ENCODE peak calls at places on chromosomes 16 and 17, in seven cellular contexts. One of them, this sample, is unnamed.
A peak's percentile ranks its signal among the peaks of the same experiment; 100 is the strongest.

GRCh38 chr16:55444754-55445485 is 34.1 kb upstream of the MMP2 start:
- DNase-seq in K562: no peak
- DNase-seq in cardiac muscle cell: peak; percentile 31
- DNase-seq in prostate gland: no peak
- DNase-seq in A549: no peak
- DNase-seq in psoas muscle: peak; percentile 30
- DNase-seq in HCT116: no peak
- DNase-seq in this sample: no peak

GRCh38 chr16:85826686-85827247 is 27.3 kb downstream of the COX4I1 start:
- DNase-seq in K562: no peak
- DNase-seq in cardiac muscle cell: no peak
- DNase-seq in prostate gland: no peak
- DNase-seq in A549: no peak
- DNase-seq in psoas muscle: no peak
- DNase-seq in HCT116: no peak
- DNase-seq in this sample: no peak

GRCh38 chr17:31585280-31585630 is 193.8 kb downstream of the RAB11FIP4 start:
- DNase-seq in K562: no peak
- DNase-seq in cardiac muscle cell: no peak
- DNase-seq in prostate gland: no peak
- DNase-seq in A549: no peak
- DNase-seq in psoas muscle: no peak
- DNase-seq in HCT116: no peak
- DNase-seq in this sample: no peak

GRCh38 chr16:85878875-85879274 is 20.1 kb upstream of the IRF8 start:
- DNase-seq in K562: no peak
- DNase-seq in cardiac muscle cell: no peak
- DNase-seq in prostate gland: no peak
- DNase-seq in A549: peak; percentile 21
- DNase-seq in psoas muscle: no peak
- DNase-seq in HCT116: no peak
- DNase-seq in this sample: peak; percentile 14

GRCh38 chr16:86015606-86016005 is 116.6 kb downstream of the IRF8 start:
- DNase-seq in K562: no peak
- DNase-seq in cardiac muscle cell: no peak
- DNase-seq in prostate gland: no peak
- DNase-seq in A549: no peak
- DNase-seq in psoas muscle: no peak
- DNase-seq in HCT116: no peak
- DNase-seq in this sample: no peak

GRCh38 chr16:4882633-4883285 is 35.5 kb downstream of the UBN1 start:
- DNase-seq in K562: no peak
- DNase-seq in cardiac muscle cell: peak; percentile 63
- DNase-seq in prostate gland: peak; percentile 67
- DNase-seq in A549: no peak
- DNase-seq in psoas muscle: no peak
- DNase-seq in HCT116: peak; percentile 92
- DNase-seq in this sample: peak; percentile 77

GRCh38 chr17:55320594-55321506 is 56.1 kb downstream of the HLF start:
- DNase-seq in K562: no peak
- DNase-seq in cardiac muscle cell: no peak
- DNase-seq in prostate gland: peak; percentile 95
- DNase-seq in A549: no peak
- DNase-seq in psoas muscle: peak; percentile 35
- DNase-seq in HCT116: no peak
- DNase-seq in this sample: peak; percentile 79

GRCh38 chr16:79061199-79061598 is 539.3 kb downstream of the MAF start:
- DNase-seq in K562: no peak
- DNase-seq in cardiac muscle cell: no peak
- DNase-seq in prostate gland: no peak
- DNase-seq in A549: no peak
- DNase-seq in psoas muscle: no peak
- DNase-seq in HCT116: no peak
- DNase-seq in this sample: peak; percentile 6

GRCh38 chr17:1992541-1992940 is 32.6 kb downstream of the RTN4RL1 start:
- DNase-seq in K562: no peak
- DNase-seq in cardiac muscle cell: no peak
- DNase-seq in prostate gland: no peak
- DNase-seq in A549: no peak
- DNase-seq in psoas muscle: no peak
- DNase-seq in HCT116: no peak
- DNase-seq in this sample: no peak

GRCh38 chr17:73101031-73101430 is 8.5 kb upstream of the SLC39A11 start:
- DNase-seq in K562: no peak
- DNase-seq in cardiac muscle cell: no peak
- DNase-seq in prostate gland: no peak
- DNase-seq in A549: no peak
- DNase-seq in psoas muscle: no peak
- DNase-seq in HCT116: no peak
- DNase-seq in this sample: no peak

GRCh38 chr17:33012522-33013033 is 20.9 kb downstream of the SPACA3 start:
- DNase-seq in K562: peak; percentile 39
- DNase-seq in cardiac muscle cell: no peak
- DNase-seq in prostate gland: no peak
- DNase-seq in A549: peak; percentile 84
- DNase-seq in psoas muscle: no peak
- DNase-seq in HCT116: no peak
- DNase-seq in this sample: peak; percentile 84

GRCh38 chr17:2123467-2124251 is 68.8 kb downstream of the HIC1 start:
- DNase-seq in K562: no peak
- DNase-seq in cardiac muscle cell: no peak
- DNase-seq in prostate gland: no peak
- DNase-seq in A549: no peak
- DNase-seq in psoas muscle: no peak
- DNase-seq in HCT116: no peak
- DNase-seq in this sample: no peak

GRCh38 chr17:879546-879945 is 97.4 kb downstream of the MRM3 start:
- DNase-seq in K562: peak; percentile 58
- DNase-seq in cardiac muscle cell: peak; percentile 82
- DNase-seq in prostate gland: peak; percentile 91
- DNase-seq in A549: peak; percentile 85
- DNase-seq in psoas muscle: peak; percentile 78
- DNase-seq in HCT116: peak; percentile 89
- DNase-seq in this sample: peak; percentile 94

GRCh38 chr17:56913000-56913866 is 616 bp downstream of the TRIM25 start:
- DNase-seq in K562: peak; percentile 36
- DNase-seq in cardiac muscle cell: peak; percentile 24
- DNase-seq in prostate gland: peak; percentile 13
- DNase-seq in A549: no peak
- DNase-seq in psoas muscle: peak; percentile 32
- DNase-seq in HCT116: no peak
- DNase-seq in this sample: no peak

GRCh38 chr16:15049581-15050180 is 6.2 kb downstream of the NTAN1 start:
- DNase-seq in K562: no peak
- DNase-seq in cardiac muscle cell: no peak
- DNase-seq in prostate gland: no peak
- DNase-seq in A549: no peak
- DNase-seq in psoas muscle: no peak
- DNase-seq in HCT116: no peak
- DNase-seq in this sample: no peak

GRCh38 chr16:88651276-88651988 is 579 bp upstream of the CYBA start:
- DNase-seq in K562: peak; percentile 79
- DNase-seq in cardiac muscle cell: no peak
- DNase-seq in prostate gland: no peak
- DNase-seq in A549: peak; percentile 48
- DNase-seq in psoas muscle: peak; percentile 57
- DNase-seq in HCT116: peak; percentile 72
- DNase-seq in this sample: no peak

GRCh38 chr16:57131351-57131970 is 39.1 kb downstream of the CPNE2 start:
- DNase-seq in K562: no peak
- DNase-seq in cardiac muscle cell: no peak
- DNase-seq in prostate gland: no peak
- DNase-seq in A549: no peak
- DNase-seq in psoas muscle: no peak
- DNase-seq in HCT116: no peak
- DNase-seq in this sample: no peak

GRCh38 chr17:58156839-58157803 is 8.9 kb downstream of the OR4D1 start:
- DNase-seq in K562: peak; percentile 18
- DNase-seq in cardiac muscle cell: peak; percentile 65
- DNase-seq in prostate gland: no peak
- DNase-seq in A549: peak; percentile 50
- DNase-seq in psoas muscle: peak; percentile 25
- DNase-seq in HCT116: no peak
- DNase-seq in this sample: no peak

GRCh38 chr16:82660078-82660645 is 33.4 kb downstream of the CDH13 start:
- DNase-seq in K562: no peak
- DNase-seq in cardiac muscle cell: no peak
- DNase-seq in prostate gland: no peak
- DNase-seq in A549: no peak
- DNase-seq in psoas muscle: peak; percentile 72
- DNase-seq in HCT116: no peak
- DNase-seq in this sample: peak; percentile 76

GRCh38 chr16:82658796-82659195 is 32.0 kb downstream of the CDH13 start:
- DNase-seq in K562: no peak
- DNase-seq in cardiac muscle cell: no peak
- DNase-seq in prostate gland: no peak
- DNase-seq in A549: no peak
- DNase-seq in psoas muscle: no peak
- DNase-seq in HCT116: no peak
- DNase-seq in this sample: no peak

GRCh38 chr16:82655720-82656500 is 29.1 kb downstream of the CDH13 start:
- DNase-seq in K562: no peak
- DNase-seq in cardiac muscle cell: no peak
- DNase-seq in prostate gland: no peak
- DNase-seq in A549: no peak
- DNase-seq in psoas muscle: no peak
- DNase-seq in HCT116: no peak
- DNase-seq in this sample: no peak

GRCh38 chr16:82657239-82657638 is 30.5 kb downstream of the CDH13 start:
- DNase-seq in K562: no peak
- DNase-seq in cardiac muscle cell: no peak
- DNase-seq in prostate gland: no peak
- DNase-seq in A549: no peak
- DNase-seq in psoas muscle: no peak
- DNase-seq in HCT116: no peak
- DNase-seq in this sample: no peak

DNA sequence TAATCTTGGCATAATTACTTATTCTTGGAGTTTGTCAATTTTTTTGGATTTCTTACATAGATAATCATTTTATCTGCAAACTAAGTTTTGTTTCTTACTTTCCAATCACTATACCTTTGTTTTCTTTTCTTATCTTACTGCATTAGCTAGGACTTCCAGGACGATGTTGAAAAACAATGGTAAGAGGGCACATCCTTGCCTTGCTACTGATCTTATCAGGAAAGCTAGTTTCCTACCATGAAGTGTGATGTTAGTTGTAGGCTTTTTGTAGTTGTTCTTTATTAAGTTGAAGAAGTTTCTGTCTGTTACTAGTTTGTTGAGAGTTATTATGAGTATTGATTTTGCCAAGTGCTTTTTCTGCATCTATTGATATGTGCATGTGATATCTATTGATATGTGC is 31.0 kb downstream of the CDH13 start:
- DNase-seq in K562: no peak
- DNase-seq in cardiac muscle cell: no peak
- DNase-seq in prostate gland: no peak
- DNase-seq in A549: no peak
- DNase-seq in psoas muscle: no peak
- DNase-seq in HCT116: no peak
- DNase-seq in this sample: no peak
- H3K4me1 ChIP-seq in K562: no peaks in the 10 kb centered on the region
- H3K4me1 ChIP-seq in cardiac muscle cell: peaks cover 17% of the 10 kb centered on the region
- H3K4me1 ChIP-seq in prostate gland: no peaks in the 10 kb centered on the region
- H3K4me1 ChIP-seq in A549: peaks cover 20% of the 10 kb centered on the region
- H3K4me1 ChIP-seq in psoas muscle: peaks cover 62% of the 10 kb centered on the region
- H3K4me1 ChIP-seq in HCT116: peaks cover 27% of the 10 kb centered on the region
- H3K4me1 ChIP-seq in this sample: peaks cover 60% of the 10 kb centered on the region

GRCh38 chr17:74919440-74920305 is 3.4 kb downstream of the USH1G start:
- DNase-seq in K562: no peak
- DNase-seq in cardiac muscle cell: peak; percentile 41
- DNase-seq in prostate gland: no peak
- DNase-seq in A549: peak; percentile 80
- DNase-seq in psoas muscle: no peak
- DNase-seq in HCT116: no peak
- DNase-seq in this sample: no peak
- TF ChIP-seq CTCF in K562: peak; percentile 33
- TF ChIP-seq CTCF in cardiac muscle cell: peak; percentile 38
- TF ChIP-seq CTCF in prostate gland: no peak
- TF ChIP-seq CTCF in A549: peak; percentile 64
- TF ChIP-seq CTCF in psoas muscle: peak; percentile 33
- TF ChIP-seq CTCF in HCT116: no peak
- TF ChIP-seq CTCF in this sample: no peak

GRCh38 chr17:12024332-12024731 is 3.7 kb downstream of the MAP2K4 start:
- DNase-seq in K562: no peak
- DNase-seq in cardiac muscle cell: no peak
- DNase-seq in prostate gland: no peak
- DNase-seq in A549: peak; percentile 77
- DNase-seq in psoas muscle: no peak
- DNase-seq in HCT116: peak; percentile 68
- DNase-seq in this sample: peak; percentile 94

GRCh38 chr17:12022310-12022709 is 1.6 kb downstream of the MAP2K4 start:
- DNase-seq in K562: no peak
- DNase-seq in cardiac muscle cell: no peak
- DNase-seq in prostate gland: no peak
- DNase-seq in A549: no peak
- DNase-seq in psoas muscle: no peak
- DNase-seq in HCT116: no peak
- DNase-seq in this sample: no peak

GRCh38 chr17:12028611-12029010 is 7.9 kb downstream of the MAP2K4 start:
- DNase-seq in K562: no peak
- DNase-seq in cardiac muscle cell: no peak
- DNase-seq in prostate gland: no peak
- DNase-seq in A549: no peak
- DNase-seq in psoas muscle: no peak
- DNase-seq in HCT116: no peak
- DNase-seq in this sample: no peak

DNA sequence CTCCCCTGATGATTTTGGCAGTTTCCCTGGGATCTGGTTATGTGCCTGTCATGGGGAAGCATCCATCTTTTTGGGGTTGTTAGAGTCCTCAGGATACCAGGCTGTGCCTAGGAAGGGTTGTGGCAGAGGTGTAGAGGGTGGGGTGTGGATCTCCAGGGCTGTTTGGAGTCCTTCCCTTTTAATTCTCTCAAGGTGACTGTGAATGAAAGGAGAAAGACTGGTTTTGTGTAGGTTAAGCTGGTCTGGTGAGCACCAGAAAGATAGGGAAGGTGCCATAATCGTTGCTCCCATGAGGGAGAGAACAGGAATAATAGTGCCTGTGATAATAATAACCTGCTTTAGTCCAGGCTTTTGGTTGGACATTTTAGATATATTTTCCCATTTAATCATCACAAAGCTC is 7.0 kb downstream of the MAP2K4 start:
- DNase-seq in K562: no peak
- DNase-seq in cardiac muscle cell: no peak
- DNase-seq in prostate gland: no peak
- DNase-seq in A549: no peak
- DNase-seq in psoas muscle: no peak
- DNase-seq in HCT116: no peak
- DNase-seq in this sample: no peak
- H3K4me1 ChIP-seq in K562: peaks cover 10% of the 10 kb centered on the region
- H3K4me1 ChIP-seq in cardiac muscle cell: peaks cover 13% of the 10 kb centered on the region
- H3K4me1 ChIP-seq in prostate gland: no peaks in the 10 kb centered on the region
- H3K4me1 ChIP-seq in A549: peaks cover 45% of the 10 kb centered on the region
- H3K4me1 ChIP-seq in psoas muscle: peaks cover 34% of the 10 kb centered on the region
- H3K4me1 ChIP-seq in HCT116: peaks cover 35% of the 10 kb centered on the region
- H3K4me1 ChIP-seq in this sample: peaks cover 30% of the 10 kb centered on the region

DNA sequence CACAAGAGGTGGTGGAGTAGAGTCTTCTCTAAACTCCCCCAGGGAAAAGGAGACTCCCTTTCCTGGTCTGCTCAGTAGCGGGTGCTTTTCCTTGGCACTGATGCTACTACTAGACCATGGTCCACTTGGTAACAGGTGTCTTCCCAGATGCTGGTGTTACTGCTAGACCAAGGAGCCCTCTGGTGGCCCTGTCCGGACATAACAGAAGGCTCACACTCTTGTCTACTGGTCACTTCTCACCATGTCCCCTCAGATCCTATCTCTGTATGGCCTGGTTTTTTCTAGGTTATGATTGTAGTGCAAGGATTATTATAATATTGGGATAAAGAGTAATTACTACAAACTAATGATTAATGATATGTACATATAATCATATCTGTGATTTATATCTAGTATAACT is 49.7 kb upstream of the ARL4D start:
- DNase-seq in K562: no peak
- DNase-seq in cardiac muscle cell: no peak
- DNase-seq in prostate gland: no peak
- DNase-seq in A549: peak; percentile 53
- DNase-seq in psoas muscle: no peak
- DNase-seq in HCT116: no peak
- DNase-seq in this sample: no peak
- TF ChIP-seq CTCF in K562: peak; percentile 25
- TF ChIP-seq CTCF in cardiac muscle cell: no peak
- TF ChIP-seq CTCF in prostate gland: no peak
- TF ChIP-seq CTCF in A549: peak; percentile 5
- TF ChIP-seq CTCF in psoas muscle: no peak
- TF ChIP-seq CTCF in HCT116: peak; percentile 33
- TF ChIP-seq CTCF in this sample: no peak